ENCODE peak calls at places on chromosome 1, in six cellular contexts. U is DMS153, R is H4, D is GM13976, B is D721Med, H is Ammon's horn. K is an unnamed sample.
A peak's percentile ranks its signal among the peaks of the same experiment; 100 is the strongest.

GRCh38 chr1:98557808-98558390 is 103.6 kb upstream of the SNX7 start:
- DNase-seq in U (no peak), R (no peak), D (no peak), B (no peak), H (peak; percentile 76), K (peak; percentile 60)

GRCh38 chr1:156772222-156772621 is 4.9 kb downstream of the PRCC start:
- DNase-seq in U (no peak), R (no peak), D (no peak), B (no peak), H (no peak), K (no peak)

GRCh38 chr1:66022904-66023620 is 230.4 kb downstream of the PDE4B start:
- DNase-seq in U (no peak), R (no peak), D (no peak), B (no peak), H (no peak), K (no peak)

GRCh38 chr1:53395671-53396215 is 63.5 kb upstream of the DMRTB1 start:
- DNase-seq in U (no peak), R (no peak), D (no peak), B (no peak), H (no peak), K (no peak)

GRCh38 chr1:225424562-225425210 is 3.2 kb downstream of the LBR start:
- DNase-seq in U (no peak), R (peak; percentile 28), D (no peak), B (no peak), H (no peak), K (no peak)

GRCh38 chr1:19396280-19396679 is 84.2 kb downstream of the SLC66A1 start:
- DNase-seq in U (no peak), R (no peak), D (no peak), B (no peak), H (no peak), K (no peak)

GRCh38 chr1:225766967-225767413 is 10.6 kb upstream of the SRP9 start:
- DNase-seq in U (no peak), R (peak; percentile 94), D (no peak), B (no peak), H (no peak), K (no peak)

GRCh38 chr1:119293777-119294176 is 74.8 kb upstream of the HAO2 start:
- DNase-seq in U (no peak), R (no peak), D (no peak), B (no peak), H (no peak), K (no peak)

GRCh38 chr1:111570781-111571181 is 48.8 kb upstream of the RAP1A start:
- DNase-seq in U (no peak), R (no peak), D (no peak), B (no peak), H (no peak), K (no peak)

GRCh38 chr1:113396585-113396984 is 6.3 kb downstream of the MAGI3 start:
- DNase-seq in U (no peak), R (peak; percentile 76), D (no peak), B (no peak), H (no peak), K (no peak)

GRCh38 chr1:152047607-152047953 is 10.8 kb upstream of the S100A11 start:
- DNase-seq in U (no peak), R (no peak), D (no peak), B (no peak), H (no peak), K (no peak)

GRCh38 chr1:79264285-79264684 is 257.8 kb upstream of the ADGRL4 start:
- DNase-seq in U (no peak), R (no peak), D (no peak), B (no peak), H (no peak), K (no peak)

GRCh38 chr1:213983589-213984386 is 4.0 kb upstream of the PROX1 start:
- DNase-seq in U (peak; percentile 49), R (no peak), D (no peak), B (no peak), H (no peak), K (no peak)

GRCh38 chr1:57483954-57484353 is 60.1 kb upstream of the DAB1 start:
- DNase-seq in U (no peak), R (no peak), D (no peak), B (no peak), H (no peak), K (no peak)

GRCh38 chr1:57934745-57935144 is 510.9 kb upstream of the DAB1 start:
- DNase-seq in U (no peak), R (no peak), D (no peak), B (no peak), H (no peak), K (no peak)

GRCh38 chr1:92486251-92487077 is at the start of gene GFI1:
- DNase-seq in U (no peak), R (no peak), D (peak; percentile 77), B (no peak), H (no peak), K (no peak)

GRCh38 chr1:165928075-165928731 is 100.8 kb downstream of the UCK2 start:
- DNase-seq in U (peak; percentile 10), R (peak; percentile 29), D (peak; percentile 76), B (no peak), H (peak; percentile 72), K (peak; percentile 26)

GRCh38 chr1:64598100-64598571 is 128.2 kb downstream of the CACHD1 start:
- DNase-seq in U (no peak), R (no peak), D (no peak), B (no peak), H (no peak), K (no peak)

GRCh38 chr1:53943090-53943489 is 2.4 kb downstream of the IFT25 start:
- DNase-seq in U (no peak), R (no peak), D (no peak), B (no peak), H (no peak), K (no peak)

GRCh38 chr1:107648071-107648470 is 316.9 kb downstream of the VAV3 start:
- DNase-seq in U (no peak), R (no peak), D (no peak), B (no peak), H (peak; percentile 13), K (no peak)

GRCh38 chr1:228256626-228257375 is 49.0 kb downstream of the OBSCN start:
- DNase-seq in U (no peak), R (no peak), D (no peak), B (no peak), H (no peak), K (no peak)

GRCh38 chr1:158084336-158084735 is 90.9 kb downstream of the KIRREL1 start:
- DNase-seq in U (no peak), R (no peak), D (no peak), B (no peak), H (no peak), K (no peak)

K was measured in globus pallidus.